ENCODE peak calls at places on chromosomes 12 and 14, in four cellular contexts. K is WTC11, A is K562, O is HepG2. D is an unnamed sample.

GRCh38 chr14:89485264-89485663 is 68.2 kb upstream of the FOXN3 start:
- DNase-seq in K (no peak), A (no peak), O (no peak), D (no peak)

GRCh38 chr14:64960762-64961276 is 11.3 kb downstream of the RAB15 start:
- DNase-seq in K (peak), A (peak), O (no peak), D (peak)

GRCh38 chr12:78040111-78040510 is 209.4 kb downstream of the NAV3 start:
- DNase-seq in K (no peak), A (no peak), O (no peak), D (no peak)

GRCh38 chr12:52789637-52790426 is 6.1 kb downstream of the KRT3 start:
- DNase-seq in K (peak), A (peak), O (no peak), D (no peak)

GRCh38 chr12:64390275-64390851 is at the start of gene C12orf56:
- DNase-seq in K (peak), A (peak), O (no peak), D (no peak)

GRCh38 chr12:103833891-103834290 is 7.1 kb downstream of the NT5DC3 start:
- DNase-seq in K (peak), A (no peak), O (no peak), D (no peak)

GRCh38 chr12:68568878-68569569 is 41.7 kb upstream of the RAP1B start:
- DNase-seq in K (no peak), A (no peak), O (no peak), D (no peak)

GRCh38 chr14:101120636-101121398 is 217.3 kb upstream of the RTL1 start:
- DNase-seq in K (no peak), A (no peak), O (no peak), D (no peak)

GRCh38 chr14:97456958-97457357 is 659.8 kb downstream of the VRK1 start:
- DNase-seq in K (no peak), A (no peak), O (no peak), D (no peak)

GRCh38 chr12:62211510-62211909 is 48.7 kb upstream of the USP15 start:
- DNase-seq in K (no peak), A (no peak), O (no peak), D (no peak)

GRCh38 chr12:69900720-69901131 is 75.7 kb downstream of the MYRFL start:
- DNase-seq in K (peak), A (peak), O (peak), D (peak)

GRCh38 chr12:95674088-95674595 is 116.4 kb downstream of the NTN4 start:
- DNase-seq in K (no peak), A (no peak), O (no peak), D (no peak)

GRCh38 chr12:126899926-126900792 is 1366.8 kb upstream of the TMEM132C start:
- DNase-seq in K (no peak), A (no peak), O (no peak), D (no peak)

GRCh38 chr12:26010293-26010821 is 51.9 kb downstream of the RASSF8 start:
- DNase-seq in K (no peak), A (no peak), O (no peak), D (no peak)

GRCh38 chr12:91289072-91289471 is 106.5 kb upstream of the DCN start:
- DNase-seq in K (no peak), A (no peak), O (no peak), D (no peak)

GRCh38 chr12:85278598-85279448 is 1.2 kb upstream of the ALX1 start:
- DNase-seq in K (no peak), A (no peak), O (no peak), D (no peak)

GRCh38 chr14:93100570-93100969 is 15.2 kb downstream of the ITPK1 start:
- DNase-seq in K (no peak), A (no peak), O (no peak), D (no peak)

GRCh38 chr14:31884776-31885379 is 192.2 kb upstream of the ARHGAP5 start:
- DNase-seq in K (no peak), A (no peak), O (no peak), D (no peak)

GRCh38 chr12:106307176-106307575 is 4.6 kb downstream of the TCP11L2 start:
- DNase-seq in K (no peak), A (no peak), O (no peak), D (no peak)

GRCh38 chr12:110246690-110247339 is 34.2 kb upstream of the ATP2A2 start:
- DNase-seq in K (no peak), A (no peak), O (no peak), D (no peak)

GRCh38 chr12:52041695-52042123 is 9.5 kb upstream of the NR4A1 start:
- DNase-seq in K (peak), A (peak), O (no peak), D (no peak)

GRCh38 chr12:61758661-61759060 is 501.5 kb upstream of the USP15 start:
- DNase-seq in K (no peak), A (no peak), O (no peak), D (no peak)

GRCh38 chr12:121543786-121544185 is 37.0 kb downstream of the KDM2B start:
- DNase-seq in K (no peak), A (no peak), O (no peak), D (no peak)

GRCh38 chr14:33676135-33676566 is 274.7 kb downstream of the EGLN3 start:
- DNase-seq in K (peak), A (peak), O (peak), D (peak)

GRCh38 chr12:54173066-54173726 is 15.6 kb downstream of the SMUG1 start:
- DNase-seq in K (peak), A (peak), O (no peak), D (peak)

GRCh38 chr12:47745485-47746041 is 13.1 kb downstream of the RAPGEF3 start:
- DNase-seq in K (no peak), A (no peak), O (no peak), D (no peak)

GRCh38 chr12:83149987-83150386 is 463.3 kb downstream of the TMTC2 start:
- DNase-seq in K (no peak), A (no peak), O (no peak), D (no peak)

GRCh38 chr12:115932073-115932472 is 345.4 kb downstream of the MED13L start:
- DNase-seq in K (no peak), A (peak), O (no peak), D (no peak)

GRCh38 chr14:45610303-45610702 is 357.3 kb upstream of the MIS18BP1 start:
- DNase-seq in K (no peak), A (no peak), O (no peak), D (no peak)

GRCh38 chr12:44654641-44655625 is 221.2 kb downstream of the NELL2 start:
- DNase-seq in K (no peak), A (no peak), O (no peak), D (no peak)

GRCh38 chr12:79877246-79877645 is 57.7 kb downstream of the PPP1R12A start:
- DNase-seq in K (no peak), A (no peak), O (no peak), D (no peak)

GRCh38 chr12:77065361-77066204 is at the start of gene E2F7:
- DNase-seq in K (peak), A (peak), O (peak), D (peak)

GRCh38 chr14:67738740-67739504 is 37.2 kb downstream of the RDH12 start:
- DNase-seq in K (no peak), A (peak), O (peak), D (no peak)

DNA sequence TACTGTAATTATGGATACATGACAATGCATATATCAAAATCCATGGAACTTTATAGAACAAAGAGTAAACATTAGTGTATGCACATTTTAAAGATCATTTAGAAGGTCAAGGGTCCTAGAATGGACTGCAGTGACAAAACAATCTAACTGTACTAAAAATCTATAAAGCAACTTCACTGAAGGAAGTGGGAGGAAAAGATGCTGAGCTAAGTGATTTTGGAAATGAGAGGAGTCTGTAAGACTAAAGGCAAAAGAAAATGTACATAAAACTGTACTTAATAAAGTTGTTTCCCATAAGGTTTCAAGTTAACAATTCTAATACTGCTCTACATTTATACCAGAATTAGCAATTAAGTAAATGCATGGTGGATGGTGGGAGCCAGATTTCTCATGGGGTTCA is 46.9 kb upstream of the HIF1A start:
- DNase-seq in K (no peak), A (no peak), O (no peak), D (no peak)
- TF ChIP-seq ELF4 in K (no peak), A (no peak), O (no peak), D (no peak)

GRCh38 chr12:24396266-24396665 is 446.8 kb upstream of the SOX5 start:
- DNase-seq in K (no peak), A (no peak), O (no peak), D (no peak)

GRCh38 chr12:24389394-24389793 is 439.9 kb upstream of the SOX5 start:
- DNase-seq in K (no peak), A (no peak), O (no peak), D (no peak)

GRCh38 chr12:24394246-24394645 is 444.8 kb upstream of the SOX5 start:
- DNase-seq in K (no peak), A (no peak), O (no peak), D (no peak)

GRCh38 chr12:24398605-24399004 is 449.1 kb upstream of the SOX5 start:
- DNase-seq in K (no peak), A (no peak), O (no peak), D (no peak)

GRCh38 chr12:24393105-24393504 is 443.6 kb upstream of the SOX5 start:
- DNase-seq in K (no peak), A (no peak), O (no peak), D (no peak)
- TF ChIP-seq ELF4 in K (no peak), A (no peak), O (no peak), D (no peak)

GRCh38 chr14:51582437-51582836 is 69.3 kb upstream of the FRMD6 start:
- DNase-seq in K (no peak), A (no peak), O (no peak), D (no peak)
- TF ChIP-seq ELF4 in K (no peak), A (no peak), O (no peak), D (no peak)

DNA sequence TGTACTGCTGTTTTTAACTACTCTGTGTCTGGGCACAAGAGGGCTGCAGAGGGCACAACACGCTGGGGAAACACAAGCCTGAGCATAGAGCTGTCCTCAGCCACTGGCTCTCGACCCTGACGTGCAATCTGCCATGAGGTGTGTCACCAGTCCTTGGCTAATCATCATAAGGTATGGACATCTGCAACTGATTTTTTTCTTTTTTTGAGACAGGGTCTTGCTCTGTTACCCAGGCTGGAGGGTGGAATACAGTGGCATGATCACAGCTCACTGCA is 29.5 kb downstream of the PXN start:
- DNase-seq in K (no peak), A (no peak), O (no peak), D (no peak)
- TF ChIP-seq ELF4 in K (no peak), A (no peak), O (no peak), D (no peak)

GRCh38 chr12:132189378-132190011 is 45.2 kb downstream of the NOC4L start:
- DNase-seq in K (peak), A (peak), O (no peak), D (peak)

GRCh38 chr12:132188451-132189298 is 44.4 kb downstream of the NOC4L start:
- DNase-seq in K (no peak), A (no peak), O (no peak), D (no peak)

GRCh38 chr12:132190012-132190755 is 45.9 kb downstream of the NOC4L start:
- DNase-seq in K (peak), A (no peak), O (no peak), D (peak)

GRCh38 chr12:132191715-132192553 is 47.7 kb downstream of the NOC4L start:
- DNase-seq in K (no peak), A (no peak), O (no peak), D (no peak)

GRCh38 chr12:132190834-132191500 is 46.7 kb downstream of the NOC4L start:
- DNase-seq in K (no peak), A (no peak), O (no peak), D (no peak)
- TF ChIP-seq ELF4 in K (no peak), A (no peak), O (no peak), D (no peak)

DNA sequence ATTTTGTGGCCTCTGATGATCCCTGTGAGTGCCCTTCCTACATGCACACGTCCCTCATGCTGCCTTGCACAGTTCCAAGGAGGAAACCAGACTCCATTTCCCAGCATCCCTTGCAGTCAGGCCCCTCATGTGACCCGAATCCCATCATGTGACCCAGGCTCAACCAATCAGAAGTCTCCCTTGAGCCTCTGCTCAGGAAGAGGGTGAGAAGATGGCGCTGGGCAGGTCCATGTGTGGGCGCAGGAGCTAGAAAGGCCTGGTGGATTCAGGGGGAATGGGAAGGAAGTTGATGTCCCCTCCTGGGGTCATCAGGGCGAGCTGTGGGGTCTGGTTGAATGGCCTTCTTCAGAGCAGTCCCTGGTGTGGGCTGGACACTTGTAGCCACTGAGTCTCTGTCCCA is 240.5 kb downstream of the ADGRD1 start:
- DNase-seq in K (no peak), A (peak), O (no peak), D (no peak)
- TF ChIP-seq ELF4 in K (no peak), A (no peak), O (no peak), D (no peak)

GRCh38 chr14:102538598-102539543 is 29.3 kb upstream of the ANKRD9 start:
- DNase-seq in K (no peak), A (peak), O (peak), D (no peak)

GRCh38 chr14:102537981-102538597 is 28.5 kb upstream of the ANKRD9 start:
- DNase-seq in K (no peak), A (no peak), O (no peak), D (no peak)

GRCh38 chr14:102541771-102542170 is 32.2 kb upstream of the ANKRD9 start:
- DNase-seq in K (no peak), A (no peak), O (no peak), D (no peak)

GRCh38 chr14:102539544-102540309 is 30.2 kb upstream of the ANKRD9 start:
- DNase-seq in K (no peak), A (peak), O (peak), D (no peak)

DNA sequence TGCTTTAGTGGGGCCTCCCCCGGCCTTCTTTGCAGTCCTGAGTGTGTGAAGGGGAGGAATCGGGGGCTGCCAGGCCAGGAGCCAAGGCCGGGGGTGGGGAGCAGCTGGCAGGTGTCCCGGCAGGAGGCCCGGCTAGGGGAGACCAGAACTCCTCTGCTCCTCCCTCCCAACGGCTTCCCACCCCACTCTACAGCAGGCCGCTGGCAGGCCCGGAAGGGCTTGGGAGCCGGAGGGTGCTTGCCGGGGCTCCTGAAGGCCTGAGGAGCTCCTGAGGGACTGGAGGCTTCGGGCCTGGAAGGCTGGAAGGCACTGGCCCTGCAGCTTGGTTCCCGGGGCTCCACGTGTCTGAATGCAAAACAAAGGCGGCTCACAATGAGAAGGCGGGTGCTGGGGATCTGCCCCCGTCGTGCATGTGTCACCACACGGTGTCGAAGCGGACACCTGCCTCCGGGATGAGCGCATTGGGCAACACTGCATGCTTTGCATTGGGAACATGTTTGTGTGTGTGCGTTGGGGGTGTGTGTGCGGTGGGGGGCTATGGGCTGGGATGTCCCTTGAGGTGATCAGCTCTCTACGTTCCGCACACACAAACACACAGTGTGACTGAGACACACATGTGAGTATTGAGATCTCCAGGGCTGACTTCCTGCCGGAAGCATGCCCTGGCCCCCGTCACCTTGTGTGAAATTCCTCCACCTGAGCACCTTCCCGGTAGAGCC is 30.9 kb upstream of the ANKRD9 start:
- DNase-seq in K (no peak), A (peak), O (peak), D (no peak)
- TF ChIP-seq ELF4 in K (no peak), A (no peak), O (no peak), D (no peak)

DNA sequence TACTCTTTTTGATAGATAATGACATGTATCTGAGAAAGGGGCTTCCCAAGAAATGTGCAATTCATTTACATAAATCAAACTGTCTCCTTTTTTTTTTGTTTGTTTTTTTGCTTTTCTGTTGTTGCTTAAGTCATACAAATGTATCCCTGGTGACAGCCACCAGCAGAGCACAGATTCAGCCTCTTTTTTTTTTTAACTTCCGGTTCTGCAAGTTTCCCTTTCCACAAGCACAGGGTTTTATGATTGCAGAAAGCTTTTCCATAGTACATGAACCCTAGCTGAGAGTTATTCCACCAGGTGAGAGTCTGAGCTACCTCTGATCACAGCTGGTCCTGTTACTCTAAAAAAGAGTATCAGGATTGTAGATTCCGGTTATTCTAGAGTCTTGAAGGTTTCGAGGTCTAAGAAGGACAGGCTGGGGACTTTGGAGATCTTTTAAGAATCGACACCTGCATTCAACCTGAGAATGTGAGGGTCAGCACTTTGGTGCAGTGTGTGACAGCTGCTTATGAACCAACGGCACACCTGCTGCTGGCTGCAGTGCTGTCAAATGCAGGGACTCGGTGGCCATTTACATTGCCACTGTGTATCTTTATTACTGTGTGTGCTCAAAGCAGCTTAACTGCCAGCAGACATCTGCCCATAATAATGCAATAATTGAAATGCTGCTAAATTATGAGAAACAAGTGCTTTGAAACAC is 551.7 kb downstream of the NRXN3 start:
- DNase-seq in K (no peak), A (no peak), O (no peak), D (no peak)
- TF ChIP-seq ELF4 in K (no peak), A (no peak), O (no peak), D (no peak)